ENCODE peak calls at places on chromosomes 1 and 21, in ten cellular contexts. F, P, H, Z, G, B, O, C, T and L are unnamed samples.

GRCh38 chr1:30569384-30569783 is 154.0 kb downstream of the MATN1 start:
- DNase-seq in O (no peak), T (no peak), P (no peak), F (no peak), Z (no peak), H (no peak), G (no peak), C (no peak), B (no peak), L (no peak)

GRCh38 chr1:28973850-28974841 is 59.8 kb downstream of the EPB41 start:
- DNase-seq in H (no peak), F (no peak), T (peak; percentile 13), C (no peak), Z (no peak), G (no peak), B (no peak), O (no peak), P (no peak), L (no peak)

GRCh38 chr1:194717941-194718340 is 1531.5 kb upstream of the B3GALT2 start:
- DNase-seq in H (no peak), T (no peak), B (no peak), G (no peak), O (no peak), P (no peak), F (no peak), Z (no peak), C (peak; percentile 20), L (no peak)

GRCh38 chr1:168693197-168693871 is 35.7 kb downstream of the DPT start:
- DNase-seq in T (no peak), O (no peak), B (no peak), F (no peak), G (no peak), Z (no peak), P (no peak), H (no peak), C (no peak), L (no peak)

GRCh38 chr1:12540580-12541273 is 77.3 kb downstream of the DHRS3 start:
- DNase-seq in H (no peak), P (no peak), B (no peak), O (no peak), C (no peak), T (no peak), F (no peak), G (no peak), Z (no peak), L (no peak)

GRCh38 chr21:28068455-28069358 is 924.0 kb downstream of the LTN1 start:
- DNase-seq in H (no peak), C (no peak), G (no peak), P (no peak), O (no peak), B (no peak), F (no peak), T (no peak), Z (no peak), L (no peak)

GRCh38 chr1:228015276-228016180 is 8.7 kb downstream of the WNT3A start:
- DNase-seq in G (peak; percentile 19), Z (peak; percentile 48), O (peak; percentile 8), T (peak; percentile 85), F (no peak), H (no peak), C (peak; percentile 37), B (no peak), P (no peak), L (peak; percentile 3)

GRCh38 chr1:98325646-98326441 is 335.7 kb upstream of the SNX7 start:
- DNase-seq in O (no peak), P (no peak), G (no peak), F (no peak), Z (no peak), B (no peak), C (peak; percentile 86), H (no peak), T (no peak), L (peak; percentile 29)

GRCh38 chr1:233114860-233115259 is 164.4 kb downstream of the NTPCR start:
- DNase-seq in G (no peak), B (no peak), F (no peak), Z (no peak), C (no peak), H (no peak), O (no peak), P (no peak), T (no peak), L (no peak)

GRCh38 chr1:212609701-212610574 is 1.4 kb downstream of the ATF3 start:
- DNase-seq in G (no peak), B (no peak), T (no peak), Z (no peak), C (no peak), F (no peak), H (no peak), O (no peak), P (no peak), L (no peak)

GRCh38 chr1:89855413-89856123 is 34.7 kb downstream of the LRRC8D start:
- DNase-seq in F (no peak), T (peak; percentile 63), B (no peak), G (no peak), Z (no peak), O (no peak), H (no peak), P (no peak), C (peak; percentile 73), L (no peak)

GRCh38 chr1:84840346-84840745 is 52.7 kb downstream of the LPAR3 start:
- DNase-seq in P (no peak), Z (no peak), F (no peak), O (no peak), B (no peak), H (no peak), C (no peak), T (no peak), G (no peak), L (no peak)

GRCh38 chr1:116986531-116987255 is 14.9 kb upstream of the CD101 start:
- DNase-seq in H (peak; percentile 38), G (peak; percentile 59), F (no peak), O (peak; percentile 24), B (no peak), C (no peak), P (peak; percentile 28), T (no peak), Z (no peak), L (no peak)

GRCh38 chr1:48532976-48533375 is 61.0 kb upstream of the SPATA6 start:
- DNase-seq in B (no peak), O (no peak), T (no peak), Z (no peak), P (no peak), F (no peak), H (no peak), C (no peak), G (no peak), L (no peak)

GRCh38 chr1:106278706-106279105 is 777.8 kb upstream of the PRMT6 start:
- DNase-seq in C (peak; percentile 56), G (no peak), F (no peak), T (no peak), Z (no peak), P (no peak), B (no peak), H (no peak), O (no peak), L (no peak)

GRCh38 chr1:170253180-170253579 is 107.4 kb downstream of the NTMT2 start:
- DNase-seq in H (no peak), G (no peak), Z (no peak), C (no peak), F (no peak), P (no peak), O (no peak), T (peak; percentile 5), B (no peak), L (no peak)

GRCh38 chr1:87062687-87063086 is 148.3 kb downstream of the HS2ST1 start:
- DNase-seq in C (no peak), H (no peak), F (no peak), T (no peak), B (no peak), G (no peak), P (no peak), O (no peak), Z (no peak), L (no peak)

GRCh38 chr1:17922833-17923232 is 167.7 kb downstream of the ACTL8 start:
- DNase-seq in O (peak; percentile 72), Z (peak; percentile 32), B (peak; percentile 46), T (peak; percentile 36), G (no peak), H (no peak), F (no peak), P (no peak), C (no peak), L (peak; percentile 27)

GRCh38 chr1:188620236-188620635 is 1791.5 kb downstream of the PLA2G4A start:
- DNase-seq in H (no peak), O (no peak), C (no peak), F (no peak), Z (no peak), B (no peak), T (no peak), P (no peak), G (no peak), L (no peak)

GRCh38 chr21:36839123-36839522 is 127.3 kb downstream of the HLCS start:
- DNase-seq in C (peak; percentile 66), T (peak; percentile 29), G (no peak), F (no peak), B (no peak), P (no peak), H (no peak), O (no peak), Z (no peak), L (no peak)

GRCh38 chr1:117128323-117129079 is 7.0 kb upstream of the TRIM45 start:
- DNase-seq in Z (peak; percentile 22), P (no peak), C (peak; percentile 26), T (peak; percentile 60), F (no peak), H (no peak), O (no peak), B (peak; percentile 17), G (no peak), L (no peak)

GRCh38 chr1:205147191-205147590 is 25.4 kb upstream of the RBBP5 start:
- DNase-seq in C (peak; percentile 79), G (no peak), P (no peak), F (no peak), H (no peak), B (no peak), Z (no peak), O (no peak), T (peak; percentile 85), L (no peak)

GRCh38 chr1:206415913-206416312 is 54.4 kb upstream of the IKBKE start:
- DNase-seq in P (no peak), C (peak; percentile 64), F (no peak), O (no peak), G (no peak), B (no peak), H (no peak), Z (no peak), T (no peak), L (no peak)

GRCh38 chr1:234437423-234438171 is 41.4 kb downstream of the TARBP1 start:
- DNase-seq in O (no peak), G (no peak), T (no peak), H (no peak), P (no peak), B (no peak), F (no peak), Z (no peak), C (peak; percentile 31), L (no peak)

GRCh38 chr1:96313216-96313615 is 408.4 kb upstream of the PTBP2 start:
- DNase-seq in Z (no peak), B (no peak), G (no peak), F (no peak), T (peak; percentile 38), O (no peak), P (no peak), H (no peak), C (peak; percentile 90), L (no peak)

GRCh38 chr1:59186656-59187055 is 110.2 kb upstream of the FGGY start:
- DNase-seq in B (no peak), Z (no peak), F (no peak), G (no peak), H (no peak), T (peak; percentile 68), O (no peak), P (no peak), C (peak; percentile 32), L (no peak)

GRCh38 chr1:183636334-183636682 is 725 bp upstream of the ARPC5 start:
- DNase-seq in B (no peak), T (no peak), O (no peak), Z (no peak), C (no peak), P (no peak), H (no peak), G (no peak), F (no peak), L (no peak)

GRCh38 chr1:93753766-93754763 is 72.4 kb upstream of the BCAR3 start:
- DNase-seq in O (no peak), P (no peak), G (no peak), F (no peak), Z (peak; percentile 28), B (no peak), C (peak; percentile 98), T (peak; percentile 65), H (no peak), L (no peak)